ENCODE peak calls at places on chromosomes 5 and 9, in eight cellular contexts. W is endodermal cell, R is myocyte, U is GM03348, E is GOT3, O is GM23338, Z is foreskin melanocyte, A is breast epithelium. V is an unnamed sample.

GRCh38 chr9:137303031-137303892 is 1.2 kb upstream of the NRARP start:
- DNase-seq in R (no peak), O (peak), W (peak), Z (no peak), U (no peak), E (no peak), A (peak), V (no peak)

GRCh38 chr5:32092938-32093812 is 80.9 kb downstream of the GOLPH3 start:
- DNase-seq in E (no peak), Z (peak), O (peak), U (peak), R (peak), A (peak), W (peak), V (peak)

GRCh38 chr9:136828474-136829140 is 13.7 kb upstream of the AJM1 start:
- DNase-seq in R (no peak), W (no peak), O (no peak), Z (no peak), A (no peak), U (no peak), E (no peak), V (no peak)

GRCh38 chr9:132698989-132699388 is 28.7 kb downstream of the GTF3C4 start:
- DNase-seq in R (no peak), O (no peak), W (no peak), U (no peak), A (no peak), Z (no peak), E (no peak), V (no peak)

GRCh38 chr5:9480499-9480898 is 65.4 kb downstream of the SEMA5A start:
- DNase-seq in E (no peak), O (no peak), U (no peak), Z (no peak), W (no peak), R (no peak), A (no peak), V (no peak)

GRCh38 chr5:51382508-51382758 is 815 bp upstream of the ISL1 start:
- DNase-seq in R (no peak), Z (no peak), A (no peak), E (no peak), O (no peak), W (no peak), U (no peak), V (no peak)

GRCh38 chr9:121299125-121299466 is 31.1 kb downstream of the GSN start:
- DNase-seq in R (no peak), U (no peak), Z (no peak), O (peak), W (peak), A (no peak), E (no peak), V (no peak)

GRCh38 chr5:88824141-88824540 is 58.8 kb downstream of the MEF2C start:
- DNase-seq in W (no peak), O (no peak), R (no peak), Z (no peak), E (no peak), U (no peak), A (no peak), V (no peak)

GRCh38 chr5:10288600-10289213 is 19.0 kb downstream of the CMBL start:
- DNase-seq in O (no peak), E (no peak), U (no peak), W (no peak), A (peak), R (peak), Z (no peak), V (peak)

GRCh38 chr5:98961665-98962344 is 33.0 kb upstream of the CHD1 start:
- DNase-seq in E (no peak), A (no peak), W (no peak), U (no peak), O (no peak), Z (no peak), R (no peak), V (no peak)

GRCh38 chr5:69238760-69239251 is 4.1 kb downstream of the CDK7 start:
- DNase-seq in R (no peak), Z (peak), A (no peak), O (no peak), W (no peak), E (no peak), U (peak), V (no peak)

GRCh38 chr5:141547488-141547887 is 58.6 kb downstream of the PCDHGC5 start:
- DNase-seq in U (no peak), Z (no peak), O (peak), A (no peak), R (peak), E (no peak), W (no peak), V (no peak)

GRCh38 chr5:72355706-72356299 is 35.6 kb downstream of the PTCD2 start:
- DNase-seq in O (peak), U (peak), R (peak), E (no peak), Z (peak), A (no peak), W (peak), V (no peak)

GRCh38 chr5:131589510-131590348 is 45.3 kb downstream of the RAPGEF6 start:
- DNase-seq in U (peak), A (no peak), W (peak), R (peak), Z (peak), E (no peak), O (peak), V (no peak)

GRCh38 chr5:173954671-173955605 is 34.0 kb upstream of the C5orf47 start:
- DNase-seq in E (no peak), W (no peak), U (no peak), O (no peak), R (peak), A (no peak), Z (peak), V (no peak)

GRCh38 chr5:78591227-78591626 is 57.3 kb downstream of the LHFPL2 start:
- DNase-seq in E (no peak), Z (peak), U (peak), A (no peak), R (peak), W (no peak), O (no peak), V (no peak)

GRCh38 chr5:136686192-136686872 is 321.0 kb upstream of the TRPC7 start:
- DNase-seq in U (no peak), E (no peak), W (peak), O (peak), A (no peak), Z (peak), R (peak), V (no peak)

GRCh38 chr9:126719677-126720435 is 85.0 kb upstream of the ZBTB43 start:
- DNase-seq in E (no peak), W (peak), U (no peak), O (peak), A (peak), Z (peak), R (peak), V (peak)

GRCh38 chr5:42005561-42006153 is 80.6 kb downstream of the FBXO4 start:
- DNase-seq in E (no peak), A (no peak), R (peak), Z (peak), U (peak), O (peak), W (no peak), V (no peak)

GRCh38 chr9:34272146-34272545 is 56.9 kb downstream of the KIF24 start:
- DNase-seq in A (no peak), Z (no peak), E (no peak), R (no peak), O (no peak), U (no peak), W (no peak), V (no peak)

GRCh38 chr5:134567651-134568338 is 42.3 kb downstream of the JADE2 start:
- DNase-seq in U (peak), Z (no peak), E (no peak), O (no peak), W (no peak), A (no peak), R (peak), V (no peak)

GRCh38 chr9:91085499-91086291 is 276.0 kb downstream of the AUH start:
- DNase-seq in Z (no peak), A (no peak), U (no peak), R (no peak), E (no peak), W (no peak), O (no peak), V (no peak)

GRCh38 chr9:20292002-20292401 is 330.3 kb downstream of the MLLT3 start:
- DNase-seq in W (no peak), U (peak), E (no peak), A (no peak), Z (no peak), R (no peak), O (peak), V (no peak)

GRCh38 chr5:112386716-112387115 is 32.4 kb downstream of the EPB41L4A start:
- DNase-seq in O (no peak), Z (no peak), A (no peak), E (no peak), U (no peak), R (no peak), W (no peak), V (no peak)

GRCh38 chr9:133780962-133781827 is 43.0 kb upstream of the SARDH start:
- DNase-seq in R (no peak), Z (no peak), A (no peak), E (no peak), O (no peak), U (no peak), W (peak), V (no peak)

V was measured in Peyer's patch.